ENCODE peak calls at places on chromosomes 6 and 20, in ten cellular contexts. M is hepatocyte, S is sigmoid colon, Q is heart left ventricle, A is uterus, H is prostate gland, B is thoracic aorta, T is body of pancreas, E is left lung, P is astrocyte of the spinal cord. Z is an unnamed sample.
A peak's percentile ranks its signal among the peaks of the same experiment; 100 is the strongest.

GRCh38 chr6:55636406-55637102 is 57.6 kb upstream of the HMGCLL1 start:
- DNase-seq in Q (no peak), T (no peak), B (no peak), E (no peak), S (no peak), A (no peak), P (peak; percentile 64), H (no peak), M (peak; percentile 34), Z (peak; percentile 17)

GRCh38 chr20:32017711-32018251 is 7.5 kb downstream of the CCM2L start:
- DNase-seq in Q (no peak), A (no peak), P (no peak), E (no peak), S (no peak), M (peak; percentile 93), H (peak; percentile 60), T (peak; percentile 87), B (no peak), Z (no peak)

GRCh38 chr20:43798591-43799149 is 71.9 kb upstream of the GTSF1L start:
- DNase-seq in M (no peak), A (no peak), T (no peak), S (no peak), P (no peak), H (no peak), Q (no peak), E (no peak), B (no peak), Z (no peak)

GRCh38 chr6:169811072-169811471 is 59.6 kb downstream of the ERMARD start:
- DNase-seq in M (peak; percentile 3), E (peak; percentile 22), B (no peak), A (no peak), S (no peak), Q (no peak), H (no peak), P (no peak), T (no peak), Z (no peak)

GRCh38 chr6:42022755-42023384 is 27.5 kb upstream of the TAF8 start:
- DNase-seq in P (no peak), E (no peak), Q (no peak), M (no peak), A (no peak), B (no peak), S (no peak), T (no peak), H (no peak), Z (no peak)

GRCh38 chr6:34207695-34208443 is 28.8 kb upstream of the HMGA1 start:
- DNase-seq in A (no peak), M (no peak), T (no peak), Q (no peak), B (no peak), E (no peak), H (no peak), S (no peak), P (no peak), Z (no peak)

GRCh38 chr6:138970856-138971425 is 17.1 kb downstream of the REPS1 start:
- DNase-seq in S (no peak), T (no peak), B (peak; percentile 15), A (no peak), Q (peak; percentile 29), P (peak; percentile 88), E (no peak), M (peak; percentile 38), H (no peak), Z (peak; percentile 71)

GRCh38 chr6:41559655-41560439 is 13.7 kb downstream of the FOXP4 start:
- DNase-seq in P (no peak), Q (no peak), B (no peak), H (no peak), S (no peak), E (no peak), T (no peak), M (no peak), A (peak; percentile 65), Z (no peak)

GRCh38 chr20:17161661-17162410 is 65.0 kb upstream of the PCSK2 start:
- DNase-seq in H (no peak), M (no peak), Q (no peak), A (no peak), T (no peak), E (no peak), B (no peak), P (no peak), S (no peak), Z (no peak)

GRCh38 chr20:62368629-62369507 is 1.8 kb upstream of the LAMA5 start:
- DNase-seq in Q (peak; percentile 70), E (no peak), S (peak; percentile 91), P (peak; percentile 57), T (peak; percentile 58), M (peak; percentile 85), B (no peak), H (no peak), A (peak; percentile 71), Z (no peak)

GRCh38 chr6:77633993-77634392 is 18.8 kb upstream of the MEI4 start:
- DNase-seq in M (no peak), E (no peak), H (no peak), A (no peak), Q (no peak), P (peak; percentile 87), S (no peak), T (no peak), B (no peak), Z (no peak)

GRCh38 chr6:111679126-111679525 is 73.4 kb upstream of the TRAF3IP2 start:
- DNase-seq in H (no peak), P (no peak), E (no peak), M (no peak), Q (no peak), B (no peak), T (no peak), S (no peak), A (no peak), Z (no peak)

GRCh38 chr20:10561302-10561701 is 112.5 kb downstream of the JAG1 start:
- DNase-seq in T (no peak), H (no peak), M (no peak), P (no peak), E (no peak), S (no peak), A (no peak), Q (no peak), B (no peak), Z (no peak)

GRCh38 chr20:44154521-44155001 is 32.4 kb downstream of the JPH2 start:
- DNase-seq in M (no peak), E (no peak), T (no peak), H (no peak), P (no peak), Q (peak; percentile 24), B (peak; percentile 40), S (peak; percentile 72), A (peak; percentile 71), Z (peak; percentile 24)

GRCh38 chr6:35258858-35259193 is 709 bp upstream of the ZNF76 start:
- DNase-seq in M (peak; percentile 69), P (peak; percentile 72), A (no peak), T (peak; percentile 37), H (no peak), Q (no peak), S (peak; percentile 76), E (peak; percentile 44), B (no peak), Z (no peak)

GRCh38 chr20:25254986-25255680 is 7.2 kb downstream of the PYGB start:
- DNase-seq in Q (peak; percentile 85), E (peak; percentile 76), M (no peak), H (peak; percentile 85), B (no peak), S (no peak), T (peak; percentile 47), A (no peak), P (no peak), Z (no peak)

GRCh38 chr6:13355043-13355945 is 27.0 kb upstream of the TBC1D7 start:
- DNase-seq in P (peak; percentile 97), A (no peak), T (no peak), M (peak; percentile 54), E (no peak), B (no peak), S (no peak), H (peak; percentile 30), Q (no peak), Z (peak; percentile 92)

GRCh38 chr20:25706793-25707192 is 10.1 kb upstream of the ZNF337 start:
- DNase-seq in S (no peak), M (no peak), T (no peak), A (no peak), Q (no peak), H (no peak), P (no peak), B (no peak), E (no peak), Z (no peak)

GRCh38 chr20:31974975-31975481 is 7.1 kb downstream of the XKR7 start:
- DNase-seq in T (no peak), S (no peak), A (no peak), Q (no peak), E (no peak), H (no peak), B (no peak), P (no peak), M (no peak), Z (no peak)

GRCh38 chr20:10555865-10556308 is 117.9 kb downstream of the JAG1 start:
- DNase-seq in B (no peak), T (no peak), H (no peak), Q (no peak), A (no peak), P (peak; percentile 72), M (no peak), E (no peak), S (no peak), Z (no peak)

GRCh38 chr6:85865665-85866372 is 223.1 kb upstream of the SYNCRIP start:
- DNase-seq in B (no peak), H (peak; percentile 28), A (no peak), M (peak; percentile 56), P (peak; percentile 77), Q (no peak), E (no peak), S (no peak), T (peak; percentile 26), Z (no peak)

GRCh38 chr20:20052074-20052970 is at the start of the genes CFAP61 and CRNKL1:
- DNase-seq in Q (peak; percentile 98), A (peak; percentile 96), B (peak; percentile 82), S (peak; percentile 98), T (peak; percentile 97), H (peak; percentile 94), P (peak; percentile 97), E (peak; percentile 97), M (peak; percentile 98), Z (peak; percentile 60)
- TF ChIP-seq CTCF in Q (no peak), A (no peak), B (no peak), S (peak; percentile 8), T (no peak), H (peak; percentile 55), P (no peak), E (no peak), M (no peak), Z (no peak)

GRCh38 chr20:48352628-48353027 is 475.2 kb downstream of the PREX1 start:
- DNase-seq in S (no peak), A (no peak), P (no peak), B (no peak), H (no peak), T (no peak), Q (no peak), M (no peak), E (no peak), Z (no peak)
- H3K4me3 ChIP-seq in S (no peak overlapping the region), A (no peak overlapping the region), P (no peak overlapping the region), B (no peak overlapping the region), H (no peak overlapping the region), T (no peak overlapping the region), Q (no peak overlapping the region), M (no peak overlapping the region), E (no peak overlapping the region), Z (no peak overlapping the region)

GRCh38 chr6:39310542-39310941 is 3.7 kb downstream of the KCNK17 start:
- DNase-seq in A (no peak), H (no peak), Q (no peak), E (no peak), M (no peak), P (no peak), B (no peak), S (no peak), T (no peak), Z (no peak)
- TF ChIP-seq CTCF in A (no peak), H (no peak), Q (no peak), E (no peak), M (no peak), P (no peak), B (no peak), S (no peak), T (no peak), Z (no peak)

GRCh38 chr20:38603286-38603685 is 1.7 kb downstream of the ARHGAP40 start:
- DNase-seq in Q (no peak), B (no peak), T (no peak), S (no peak), P (no peak), M (no peak), H (no peak), E (no peak), A (no peak), Z (no peak)
- H3K4me3 ChIP-seq in Q (no peak overlapping the region), B (no peak overlapping the region), T (no peak overlapping the region), S (no peak overlapping the region), P (no peak overlapping the region), M (no peak overlapping the region), H (no peak overlapping the region), E (no peak overlapping the region), A (no peak overlapping the region), Z (no peak overlapping the region)